ENCODE peak calls at places on chromosome 12, in six cellular contexts. U is astrocyte of the spinal cord, T is cardiac fibroblast, J is HL-60, L is fibroblast of mammary gland, K is uterus. W is an unnamed sample.

GRCh38 chr12:89708793-89709156 is at the start of gene ATP2B1:
- DNase-seq in L (peak; percentile 77), K (peak; percentile 78), T (peak; percentile 92), U (peak; percentile 87), J (peak; percentile 41), W (peak; percentile 90)

GRCh38 chr12:6314776-6315175 is 4.3 kb downstream of the PLEKHG6 start:
- DNase-seq in T (no peak), J (no peak), U (no peak), K (no peak), L (no peak), W (no peak)

GRCh38 chr12:19779393-19780056 is 340.2 kb downstream of the AEBP2 start:
- DNase-seq in L (no peak), T (peak; percentile 74), U (peak; percentile 48), J (no peak), K (no peak), W (peak; percentile 28)

GRCh38 chr12:34403706-34404376 is 381.5 kb downstream of the ALG10 start:
- DNase-seq in U (no peak), J (no peak), T (no peak), K (peak; percentile 5), L (no peak), W (no peak)

GRCh38 chr12:123022846-123023245 is 42.4 kb downstream of the ARL6IP4 start:
- DNase-seq in J (no peak), U (no peak), T (no peak), K (no peak), L (no peak), W (no peak)

GRCh38 chr12:126608607-126609175 is 1543.5 kb downstream of the AACS start:
- DNase-seq in U (no peak), K (no peak), L (peak; percentile 8), T (peak; percentile 10), J (no peak), W (peak; percentile 0)

GRCh38 chr12:15752780-15753179 is 36.4 kb downstream of the EPS8 start:
- DNase-seq in J (no peak), L (peak; percentile 65), U (peak; percentile 56), T (no peak), K (no peak), W (peak; percentile 52)

GRCh38 chr12:95237315-95237714 is 19.7 kb downstream of the VEZT start:
- DNase-seq in J (no peak), L (no peak), K (no peak), T (peak; percentile 30), U (no peak), W (no peak)

GRCh38 chr12:26787125-26787495 is 45.9 kb downstream of the ITPR2 start:
- DNase-seq in J (no peak), K (no peak), T (peak; percentile 68), U (peak; percentile 85), L (peak; percentile 87), W (peak; percentile 60)

GRCh38 chr12:54050479-54050805 is 3.2 kb upstream of the HOXC4 start:
- DNase-seq in U (no peak), J (no peak), L (no peak), T (no peak), K (no peak), W (no peak)

GRCh38 chr12:60100852-60101251 is 505.0 kb downstream of the SLC16A7 start:
- DNase-seq in T (no peak), U (no peak), J (no peak), L (no peak), K (no peak), W (no peak)

GRCh38 chr12:58067610-58068387 is 126.4 kb downstream of the ATP23 start:
- DNase-seq in U (peak; percentile 40), L (peak; percentile 38), T (peak; percentile 22), J (no peak), K (no peak), W (peak; percentile 84)

GRCh38 chr12:115672506-115673080 is 604.9 kb downstream of the MED13L start:
- DNase-seq in U (no peak), T (no peak), L (no peak), K (no peak), J (no peak), W (no peak)

GRCh38 chr12:26524862-26525465 is 308.0 kb downstream of the ITPR2 start:
- DNase-seq in T (peak; percentile 34), J (no peak), L (peak; percentile 52), K (no peak), U (peak; percentile 12), W (peak; percentile 68)

GRCh38 chr12:46299846-46300245 is 31.0 kb upstream of the SLC38A1 start:
- DNase-seq in L (no peak), J (no peak), U (no peak), K (no peak), T (peak; percentile 6), W (no peak)

GRCh38 chr12:47534695-47535094 is 171.1 kb downstream of the RPAP3 start:
- DNase-seq in U (peak; percentile 32), L (peak; percentile 19), J (no peak), K (no peak), T (peak; percentile 15), W (peak; percentile 42)

GRCh38 chr12:75041481-75041880 is 168.2 kb downstream of the KCNC2 start:
- DNase-seq in K (no peak), J (no peak), T (no peak), U (no peak), L (no peak), W (no peak)

DNA sequence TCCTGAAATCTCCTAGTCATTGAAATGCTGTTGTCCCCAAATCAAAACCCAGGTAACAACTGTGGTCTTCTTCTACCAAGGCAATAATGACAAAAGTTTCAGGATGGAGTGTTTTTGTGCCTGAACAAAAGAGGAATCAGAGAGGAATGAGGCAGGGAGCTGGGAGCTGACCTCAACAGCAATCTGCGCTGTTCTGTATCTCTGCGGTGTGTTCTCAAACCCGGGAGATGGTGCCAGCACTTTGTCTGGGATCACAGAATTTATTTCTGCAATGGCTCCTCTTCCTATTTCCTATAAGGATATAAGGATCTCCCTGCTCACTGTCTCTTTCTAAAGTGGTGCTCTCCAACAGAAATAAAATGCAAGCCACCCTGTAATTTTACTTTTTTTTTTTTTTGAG is 449 bp upstream of the GLT8D2 start:
- DNase-seq in T (no peak), U (no peak), L (peak; percentile 36), J (no peak), K (no peak), W (no peak)
- H3K4me3 ChIP-seq in T (peak overlapping the region; percentile 66), U (peak overlapping the region; percentile 64), L (peak overlapping the region; percentile 66), J (no peak overlapping the region), K (peak overlapping the region; percentile 50), W (peak overlapping the region; percentile 67)

GRCh38 chr12:109716092-109716479 is 2.5 kb downstream of the FAM222A start:
- DNase-seq in J (no peak), T (no peak), K (no peak), U (no peak), L (no peak), W (no peak)
- H3K4me3 ChIP-seq in J (no peak overlapping the region), T (no peak overlapping the region), K (no peak overlapping the region), U (no peak overlapping the region), L (no peak overlapping the region), W (no peak overlapping the region)

GRCh38 chr12:92585106-92585775 is 117.5 kb upstream of the PLEKHG7 start:
- DNase-seq in L (no peak), T (no peak), U (no peak), K (no peak), J (no peak), W (peak; percentile 24)

GRCh38 chr12:92582888-92583287 is 119.9 kb upstream of the PLEKHG7 start:
- DNase-seq in U (no peak), K (no peak), J (no peak), L (no peak), T (no peak), W (no peak)

GRCh38 chr12:92583910-92584309 is 118.9 kb upstream of the PLEKHG7 start:
- DNase-seq in L (no peak), T (no peak), J (no peak), U (no peak), K (no peak), W (no peak)

GRCh38 chr12:92582466-92582865 is 120.3 kb upstream of the PLEKHG7 start:
- DNase-seq in U (no peak), K (no peak), T (no peak), L (no peak), J (no peak), W (no peak)

DNA sequence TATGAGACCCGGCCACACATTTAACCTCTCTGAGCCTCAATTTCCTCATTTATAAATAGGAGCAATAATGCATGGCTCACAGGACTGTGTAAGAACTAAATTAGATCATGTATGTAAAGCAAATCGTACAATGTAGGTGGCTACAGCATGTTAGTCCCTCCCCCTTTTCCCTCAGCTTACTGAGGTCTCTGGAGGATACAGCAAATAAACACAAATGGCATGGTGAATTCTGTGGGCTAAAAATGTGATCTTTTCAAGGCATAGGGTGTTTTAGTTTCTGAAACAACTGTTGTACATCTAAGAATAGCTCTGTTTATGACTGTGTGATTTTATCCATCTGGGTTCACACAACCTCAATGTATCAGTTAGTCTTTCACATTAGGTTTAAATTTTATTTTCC is 121.2 kb upstream of the PLEKHG7 start:
- DNase-seq in K (no peak), J (no peak), L (no peak), U (no peak), T (no peak), W (peak; percentile 15)
- H3K4me3 ChIP-seq in K (no peak overlapping the region), J (no peak overlapping the region), L (no peak overlapping the region), U (no peak overlapping the region), T (no peak overlapping the region), W (no peak overlapping the region)

GRCh38 chr12:130083002-130083401 is 79.3 kb upstream of the FZD10 start:
- DNase-seq in U (no peak), K (no peak), L (no peak), J (no peak), T (no peak), W (no peak)

GRCh38 chr12:130079254-130079653 is 83.0 kb upstream of the FZD10 start:
- DNase-seq in U (no peak), T (no peak), L (no peak), K (no peak), J (no peak), W (no peak)

GRCh38 chr12:130080205-130080604 is 82.1 kb upstream of the FZD10 start:
- DNase-seq in U (no peak), L (no peak), T (no peak), K (no peak), J (no peak), W (no peak)

GRCh38 chr12:130083746-130084145 is 78.5 kb upstream of the FZD10 start:
- DNase-seq in J (no peak), U (no peak), L (no peak), K (no peak), T (no peak), W (no peak)

DNA sequence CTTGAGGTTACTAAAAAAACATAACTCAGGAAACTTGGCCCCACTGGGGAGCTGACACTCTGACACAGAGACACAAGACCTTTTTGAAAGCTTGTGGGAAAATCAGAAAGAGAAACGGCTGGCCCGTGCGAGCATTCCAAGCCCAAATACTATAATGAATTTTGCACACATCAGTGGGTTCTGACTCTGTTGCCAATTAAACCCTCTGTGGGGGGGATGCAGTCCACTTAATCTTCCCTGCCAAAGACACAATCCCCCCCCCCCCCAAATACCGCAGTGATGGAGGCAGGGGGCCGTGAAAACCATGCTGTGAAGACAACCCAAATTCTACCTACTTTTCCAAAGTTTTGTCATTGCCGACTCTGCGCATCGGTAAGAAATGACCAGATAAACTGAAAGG is 80.8 kb upstream of the FZD10 start:
- DNase-seq in U (no peak), K (no peak), J (no peak), T (no peak), L (no peak), W (no peak)
- H3K4me3 ChIP-seq in U (no peak overlapping the region), K (no peak overlapping the region), J (no peak overlapping the region), T (no peak overlapping the region), L (no peak overlapping the region), W (no peak overlapping the region)

W was measured in choroid plexus epithelial cell.